ENCODE peak calls at places on chromosome 14, in ten cellular contexts. One of them, this sample, is unnamed.

GRCh38 chr14:53356361-53357150 is 203.4 kb upstream of the DDHD1 start:
- DNase-seq in uterus: no peak
- DNase-seq in substantia nigra: no peak
- DNase-seq in Peyer's patch: no peak
- DNase-seq in vagina: no peak
- DNase-seq in AG08395: no peak
- DNase-seq in body of pancreas: no peak
- DNase-seq in iris pigment epithelial cell: peak
- DNase-seq in CD4-positive, alpha-beta T cell: no peak
- DNase-seq in psoas muscle: no peak
- DNase-seq in this sample: no peak

GRCh38 chr14:62667515-62667914 is 377.7 kb downstream of the KCNH5 start:
- DNase-seq in Peyer's patch: no peak
- DNase-seq in AG08395: no peak
- DNase-seq in psoas muscle: no peak
- DNase-seq in uterus: no peak
- DNase-seq in body of pancreas: no peak
- DNase-seq in substantia nigra: no peak
- DNase-seq in vagina: no peak
- DNase-seq in CD4-positive, alpha-beta T cell: no peak
- DNase-seq in iris pigment epithelial cell: peak
- DNase-seq in this sample: no peak

GRCh38 chr14:106518054-106518943 is 991.9 kb downstream of the TMEM121 start:
- DNase-seq in psoas muscle: peak
- DNase-seq in uterus: peak
- DNase-seq in CD4-positive, alpha-beta T cell: peak
- DNase-seq in body of pancreas: peak
- DNase-seq in AG08395: no peak
- DNase-seq in iris pigment epithelial cell: no peak
- DNase-seq in Peyer's patch: peak
- DNase-seq in substantia nigra: no peak
- DNase-seq in vagina: no peak
- DNase-seq in this sample: no peak

GRCh38 chr14:61477845-61478438 is 156.6 kb downstream of the PRKCH start:
- DNase-seq in psoas muscle: peak
- DNase-seq in iris pigment epithelial cell: peak
- DNase-seq in Peyer's patch: peak
- DNase-seq in AG08395: peak
- DNase-seq in substantia nigra: no peak
- DNase-seq in CD4-positive, alpha-beta T cell: no peak
- DNase-seq in uterus: no peak
- DNase-seq in vagina: no peak
- DNase-seq in body of pancreas: peak
- DNase-seq in this sample: peak

GRCh38 chr14:61498303-61498702 is 176.9 kb downstream of the PRKCH start:
- DNase-seq in CD4-positive, alpha-beta T cell: no peak
- DNase-seq in iris pigment epithelial cell: no peak
- DNase-seq in AG08395: no peak
- DNase-seq in body of pancreas: no peak
- DNase-seq in psoas muscle: no peak
- DNase-seq in uterus: no peak
- DNase-seq in substantia nigra: no peak
- DNase-seq in Peyer's patch: no peak
- DNase-seq in vagina: no peak
- DNase-seq in this sample: no peak

GRCh38 chr14:24145219-24145618 is 1.2 kb downstream of the PSME2 start:
- DNase-seq in Peyer's patch: no peak
- DNase-seq in body of pancreas: no peak
- DNase-seq in AG08395: no peak
- DNase-seq in psoas muscle: no peak
- DNase-seq in iris pigment epithelial cell: no peak
- DNase-seq in CD4-positive, alpha-beta T cell: no peak
- DNase-seq in vagina: no peak
- DNase-seq in substantia nigra: no peak
- DNase-seq in uterus: no peak
- DNase-seq in this sample: no peak

GRCh38 chr14:70018713-70019201 is 139.5 kb downstream of the SMOC1 start:
- DNase-seq in uterus: peak
- DNase-seq in psoas muscle: peak
- DNase-seq in body of pancreas: no peak
- DNase-seq in CD4-positive, alpha-beta T cell: no peak
- DNase-seq in substantia nigra: no peak
- DNase-seq in AG08395: no peak
- DNase-seq in vagina: no peak
- DNase-seq in iris pigment epithelial cell: peak
- DNase-seq in Peyer's patch: peak
- DNase-seq in this sample: peak

GRCh38 chr14:24080888-24081738 is 9.8 kb downstream of the CPNE6 start:
- DNase-seq in body of pancreas: peak
- DNase-seq in substantia nigra: no peak
- DNase-seq in CD4-positive, alpha-beta T cell: peak
- DNase-seq in uterus: peak
- DNase-seq in Peyer's patch: peak
- DNase-seq in AG08395: peak
- DNase-seq in vagina: no peak
- DNase-seq in iris pigment epithelial cell: peak
- DNase-seq in psoas muscle: peak
- DNase-seq in this sample: peak

GRCh38 chr14:29618323-29619067 is 309.2 kb downstream of the PRKD1 start:
- DNase-seq in body of pancreas: peak
- DNase-seq in vagina: no peak
- DNase-seq in uterus: no peak
- DNase-seq in substantia nigra: no peak
- DNase-seq in AG08395: no peak
- DNase-seq in CD4-positive, alpha-beta T cell: no peak
- DNase-seq in Peyer's patch: no peak
- DNase-seq in iris pigment epithelial cell: no peak
- DNase-seq in psoas muscle: no peak
- DNase-seq in this sample: no peak

GRCh38 chr14:41570415-41571155 is 36.1 kb upstream of the LRFN5 start:
- DNase-seq in AG08395: no peak
- DNase-seq in Peyer's patch: no peak
- DNase-seq in vagina: no peak
- DNase-seq in uterus: no peak
- DNase-seq in CD4-positive, alpha-beta T cell: no peak
- DNase-seq in iris pigment epithelial cell: no peak
- DNase-seq in substantia nigra: no peak
- DNase-seq in psoas muscle: no peak
- DNase-seq in body of pancreas: no peak
- DNase-seq in this sample: no peak

GRCh38 chr14:43914041-43914693 is 592.9 kb downstream of the FSCB start:
- DNase-seq in Peyer's patch: no peak
- DNase-seq in iris pigment epithelial cell: no peak
- DNase-seq in vagina: no peak
- DNase-seq in body of pancreas: no peak
- DNase-seq in CD4-positive, alpha-beta T cell: no peak
- DNase-seq in AG08395: no peak
- DNase-seq in uterus: no peak
- DNase-seq in psoas muscle: peak
- DNase-seq in substantia nigra: no peak
- DNase-seq in this sample: no peak

GRCh38 chr14:94129758-94130414 is 482 bp upstream of the IFI27L2 start:
- DNase-seq in vagina: peak
- DNase-seq in AG08395: peak
- DNase-seq in uterus: peak
- DNase-seq in psoas muscle: peak
- DNase-seq in iris pigment epithelial cell: peak
- DNase-seq in Peyer's patch: no peak
- DNase-seq in body of pancreas: peak
- DNase-seq in CD4-positive, alpha-beta T cell: no peak
- DNase-seq in substantia nigra: no peak
- DNase-seq in this sample: no peak

GRCh38 chr14:42316746-42317145 is 710.1 kb downstream of the LRFN5 start:
- DNase-seq in iris pigment epithelial cell: no peak
- DNase-seq in psoas muscle: no peak
- DNase-seq in vagina: no peak
- DNase-seq in CD4-positive, alpha-beta T cell: no peak
- DNase-seq in AG08395: no peak
- DNase-seq in Peyer's patch: no peak
- DNase-seq in substantia nigra: no peak
- DNase-seq in body of pancreas: no peak
- DNase-seq in uterus: no peak
- DNase-seq in this sample: no peak

GRCh38 chr14:100609331-100609870 is 22.2 kb upstream of the BEGAIN start:
- DNase-seq in iris pigment epithelial cell: no peak
- DNase-seq in body of pancreas: no peak
- DNase-seq in substantia nigra: no peak
- DNase-seq in uterus: no peak
- DNase-seq in AG08395: no peak
- DNase-seq in vagina: no peak
- DNase-seq in CD4-positive, alpha-beta T cell: no peak
- DNase-seq in Peyer's patch: peak
- DNase-seq in psoas muscle: no peak
- DNase-seq in this sample: peak